ENCODE peak calls at places on chromosomes 4 and X, in six cellular contexts. L, K, X, A, B and Q are unnamed samples.

GRCh38 chrX:15977644-15978043 is 123.0 kb upstream of the AP1S2 start:
- DNase-seq in K (no peak), L (no peak), A (no peak), X (no peak), B (no peak), Q (no peak)

GRCh38 chr4:90148574-90149170 is 21.5 kb downstream of the CCSER1 start:
- DNase-seq in B (no peak), X (no peak), K (no peak), L (no peak), A (no peak), Q (no peak)

GRCh38 chr4:144645621-144646522 is at the start of gene HHIP:
- DNase-seq in L (peak), A (peak), K (no peak), B (no peak), X (peak), Q (peak)

GRCh38 chr4:173040200-173040599 is 128.4 kb upstream of the GALNT7 start:
- DNase-seq in L (no peak), X (no peak), K (peak), B (no peak), A (no peak), Q (no peak)

GRCh38 chrX:153342762-153343558 is 9.0 kb downstream of the ZNF275 start:
- DNase-seq in B (no peak), X (no peak), A (no peak), K (no peak), L (no peak), Q (no peak)

GRCh38 chrX:129572422-129572821 is 32.4 kb downstream of the OCRL start:
- DNase-seq in L (no peak), X (no peak), A (no peak), K (no peak), B (no peak), Q (no peak)

GRCh38 chr4:120132935-120133334 is 66.3 kb upstream of the MAD2L1 start:
- DNase-seq in A (no peak), X (no peak), B (no peak), K (no peak), L (no peak), Q (no peak)

GRCh38 chr4:145623831-145624230 is 4.6 kb downstream of the MMAA start:
- DNase-seq in L (no peak), X (no peak), A (no peak), K (no peak), B (peak), Q (no peak)

GRCh38 chr4:15809058-15809457 is 30.9 kb downstream of the CD38 start:
- DNase-seq in X (no peak), K (no peak), A (no peak), L (no peak), B (no peak), Q (no peak)

GRCh38 chrX:42119076-42119475 is 195.7 kb upstream of the CASK start:
- DNase-seq in K (no peak), A (no peak), X (no peak), L (no peak), B (no peak), Q (no peak)

GRCh38 chrX:47366051-47366722 is 4.2 kb upstream of the ZNF157 start:
- DNase-seq in X (peak), K (peak), B (no peak), L (peak), A (peak), Q (peak)

GRCh38 chr4:111208970-111209369 is 586.1 kb upstream of the PITX2 start:
- DNase-seq in B (no peak), L (no peak), X (no peak), A (no peak), K (no peak), Q (no peak)

GRCh38 chr4:100208964-100209363 is 18.7 kb upstream of the DDIT4L start:
- DNase-seq in K (no peak), A (no peak), B (no peak), L (no peak), X (no peak), Q (no peak)

GRCh38 chrX:281166-281999 is at the start of gene PLCXD1:
- DNase-seq in L (peak), A (peak), X (peak), K (no peak), B (no peak), Q (peak)

GRCh38 chr4:108272046-108272445 is 103.3 kb upstream of the LEF1 start:
- DNase-seq in L (no peak), K (no peak), B (no peak), X (no peak), A (no peak), Q (no peak)

GRCh38 chr4:2741626-2742025 is 14.5 kb downstream of the TNIP2 start:
- DNase-seq in K (no peak), A (no peak), L (no peak), B (peak), X (no peak), Q (no peak)

GRCh38 chrX:45524296-45524695 is 323.6 kb upstream of the DIPK2B start:
- DNase-seq in B (peak), X (no peak), A (no peak), L (no peak), K (no peak), Q (no peak)

GRCh38 chrX:16208601-16209000 is 41.3 kb downstream of the MAGEB17 start:
- DNase-seq in X (no peak), L (no peak), A (no peak), K (no peak), B (no peak), Q (no peak)

GRCh38 chrX:2698604-2699003 is 7.5 kb downstream of the CD99 start:
- DNase-seq in A (no peak), X (no peak), B (no peak), L (no peak), K (no peak), Q (no peak)

GRCh38 chrX:17613979-17614572 is 123.2 kb upstream of the SCML1 start:
- DNase-seq in A (peak), B (peak), K (no peak), L (no peak), X (no peak), Q (no peak)

GRCh38 chr4:130080872-130081451 is 985.0 kb downstream of the C4orf33 start:
- DNase-seq in B (no peak), L (no peak), X (no peak), A (no peak), K (no peak), Q (no peak)

GRCh38 chrX:57900961-57901360 is 9.3 kb downstream of the ZXDA start:
- DNase-seq in L (no peak), K (peak), A (no peak), X (no peak), B (peak), Q (no peak)

GRCh38 chr4:54433686-54434085 is 204.6 kb downstream of the PDGFRA start:
- DNase-seq in L (no peak), B (peak), A (no peak), K (no peak), X (no peak), Q (no peak)
- TF ChIP-seq CTCF in L (peak), B (peak), A (peak), K (peak), X (peak), Q (no peak)

DNA sequence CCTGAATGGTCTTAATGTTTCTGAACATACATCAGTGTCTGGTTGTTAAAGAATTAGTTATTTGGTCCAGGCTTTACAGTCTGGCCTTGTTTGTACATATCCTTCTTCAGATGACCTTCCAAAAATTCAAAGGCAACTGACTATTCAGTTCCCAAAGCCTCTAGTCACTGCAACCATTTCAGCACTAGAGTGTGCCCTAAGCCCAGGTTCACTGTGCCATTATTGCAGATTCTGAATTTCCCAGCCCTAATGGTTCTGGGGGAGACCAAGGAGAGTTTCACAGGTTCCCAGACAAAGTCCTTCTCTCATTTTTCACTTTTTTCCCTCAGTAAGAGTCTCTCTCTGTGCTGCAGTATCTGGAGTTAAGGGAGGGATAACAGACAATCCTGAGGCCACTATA is 235.8 kb downstream of the TRAM1L1 start:
- DNase-seq in L (no peak), B (no peak), K (no peak), X (no peak), A (no peak), Q (no peak)
- TF ChIP-seq CTCF in L (no peak), B (no peak), K (no peak), X (no peak), A (no peak), Q (no peak)

DNA sequence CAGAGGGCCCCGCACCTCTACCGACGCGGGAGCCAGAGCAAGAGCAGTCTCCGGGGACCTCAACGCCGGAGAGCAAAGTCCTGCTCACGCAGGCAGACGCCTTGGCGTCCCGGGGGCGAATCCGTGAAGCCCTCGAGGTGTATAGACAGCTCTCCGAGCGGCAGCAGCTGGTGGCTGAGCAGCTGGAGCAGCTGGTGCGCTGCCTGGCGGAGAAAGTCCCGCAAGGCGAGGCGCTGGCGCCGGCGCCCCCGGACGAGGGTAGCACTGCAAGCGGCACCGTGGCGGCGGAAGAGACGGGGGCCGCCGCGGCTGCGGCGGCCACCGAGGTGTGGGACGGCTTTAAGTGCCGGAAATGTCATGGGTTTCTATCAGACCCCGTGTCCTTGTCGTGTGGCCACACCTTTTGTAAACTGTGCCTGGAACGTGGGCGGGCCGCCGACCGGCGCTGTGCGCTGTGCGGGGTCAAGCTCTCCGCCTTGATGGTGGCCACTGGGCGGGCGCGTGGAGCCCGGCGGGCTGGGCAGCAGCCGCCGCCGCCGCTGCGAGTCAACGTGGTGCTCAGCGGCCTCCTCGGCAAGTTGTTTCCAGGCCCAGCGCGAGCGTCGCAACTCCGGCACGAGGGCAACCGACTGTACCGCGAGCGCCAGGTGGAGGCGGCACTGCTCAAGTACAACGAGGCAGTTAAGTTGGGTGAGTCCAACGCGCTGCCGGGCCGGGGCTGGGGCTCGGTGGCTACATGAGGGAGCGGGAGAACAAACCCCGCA is 672 bp downstream of the LONRF3 start:
- DNase-seq in L (peak), A (peak), X (peak), K (no peak), B (no peak), Q (no peak)
- TF ChIP-seq CTCF in L (no peak), A (no peak), X (no peak), K (no peak), B (no peak), Q (no peak)

GRCh38 chrX:132423323-132423722 is 65.5 kb downstream of the MBNL3 start:
- DNase-seq in A (no peak), X (no peak), K (no peak), B (no peak), L (no peak), Q (no peak)

GRCh38 chrX:132426695-132427281 is 62.0 kb downstream of the MBNL3 start:
- DNase-seq in L (no peak), K (no peak), B (peak), A (no peak), X (no peak), Q (no peak)

GRCh38 chrX:132425744-132426318 is 63.0 kb downstream of the MBNL3 start:
- DNase-seq in K (no peak), A (no peak), X (no peak), L (no peak), B (no peak), Q (no peak)
- TF ChIP-seq CTCF in K (no peak), A (no peak), X (no peak), L (no peak), B (no peak), Q (no peak)

GRCh38 chrX:72545990-72546389 is 26.7 kb downstream of the HDAC8 start:
- DNase-seq in K (no peak), L (no peak), A (no peak), X (no peak), B (no peak), Q (no peak)
- TF ChIP-seq CTCF in K (no peak), L (no peak), A (no peak), X (peak), B (no peak), Q (no peak)

DNA sequence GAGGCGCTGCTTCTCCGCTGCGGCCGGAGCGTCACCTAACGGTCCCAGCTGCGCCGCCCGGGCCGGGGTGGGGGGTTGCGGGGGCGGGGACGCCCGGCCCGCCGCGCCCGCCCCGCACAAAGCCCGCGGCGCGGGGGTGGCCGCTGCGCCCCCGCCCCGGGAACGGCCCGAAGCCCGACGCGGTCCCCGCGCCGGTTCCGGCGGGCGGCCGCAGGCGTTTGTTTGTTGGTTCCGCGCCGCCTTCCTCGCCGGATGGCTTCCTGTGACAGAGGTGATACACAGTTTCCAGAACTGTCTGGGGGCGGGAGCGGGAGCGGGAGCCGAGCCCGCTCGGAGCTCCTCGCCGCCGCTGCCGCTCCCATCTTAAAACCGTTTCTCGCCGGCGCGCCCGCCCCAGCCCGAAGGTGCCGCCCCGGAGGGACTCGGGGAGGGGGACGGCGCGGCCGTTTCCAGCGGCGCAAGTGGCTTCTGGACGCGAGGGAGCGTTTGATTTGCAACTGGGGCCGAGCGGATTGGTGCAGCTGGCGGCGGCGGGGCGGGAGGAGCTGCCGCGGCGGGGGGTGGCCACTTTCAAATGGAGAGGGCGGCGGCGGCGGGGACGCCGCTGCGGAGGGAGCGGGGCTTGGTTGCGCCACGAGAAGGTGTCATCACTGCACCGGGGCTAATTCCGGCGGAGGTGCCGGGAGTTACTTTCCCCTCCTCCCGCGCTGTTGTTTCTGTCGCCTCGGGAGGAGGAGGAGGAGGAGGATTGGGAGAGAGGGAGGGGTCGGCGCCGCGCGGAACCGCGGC is 2.3 kb downstream of the JADE1 start:
- DNase-seq in L (peak), K (peak), X (peak), B (peak), A (peak), Q (peak)
- TF ChIP-seq CTCF in L (peak), K (no peak), X (no peak), B (no peak), A (no peak), Q (no peak)

DNA sequence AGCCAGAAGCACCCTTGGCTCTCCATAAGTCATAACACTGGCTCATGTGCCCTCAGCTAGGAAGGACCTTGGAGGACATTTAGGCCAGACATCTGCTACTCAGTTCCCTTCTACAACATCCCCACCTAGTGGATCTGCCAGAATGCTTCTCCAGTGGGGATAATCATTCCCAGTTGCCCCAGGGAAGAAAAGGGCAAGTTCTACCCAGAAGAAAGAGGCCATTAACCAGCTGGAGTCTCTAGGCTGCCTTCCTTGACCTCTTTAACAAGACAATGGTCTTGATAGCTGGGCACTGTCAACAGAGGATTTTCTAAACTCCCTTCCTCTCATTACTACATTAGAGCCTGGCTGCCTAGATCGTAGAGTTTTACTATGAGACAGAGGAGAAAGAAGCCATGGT is 42.0 kb downstream of the LGI2 start:
- DNase-seq in B (peak), K (no peak), X (no peak), A (no peak), L (no peak), Q (no peak)
- TF ChIP-seq CTCF in B (peak), K (peak), X (peak), A (peak), L (peak), Q (no peak)

GRCh38 chr4:184011810-184012209 is 106.7 kb downstream of the STOX2 start:
- DNase-seq in A (no peak), L (no peak), B (no peak), X (no peak), K (no peak), Q (no peak)
- TF ChIP-seq CTCF in A (no peak), L (no peak), B (no peak), X (no peak), K (no peak), Q (no peak)

DNA sequence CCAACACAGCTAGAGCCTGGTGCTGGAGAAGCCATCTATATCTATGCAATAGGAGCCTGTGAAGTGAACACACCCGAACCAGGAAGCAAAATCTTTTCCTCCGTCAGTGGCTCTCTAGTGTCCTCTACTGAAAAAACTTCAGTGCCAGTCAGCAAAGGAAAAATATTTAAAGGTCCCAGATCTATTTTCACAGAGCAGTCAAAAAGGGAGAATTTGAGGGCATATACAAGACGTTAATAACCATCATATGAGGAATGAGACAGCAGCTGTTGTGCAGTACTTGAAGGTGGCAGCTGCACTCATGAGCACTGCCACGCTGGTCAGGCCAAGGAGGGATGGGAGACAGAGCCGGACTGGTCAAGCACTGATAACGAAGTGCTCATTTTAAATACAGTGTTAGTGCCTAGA is 14.4 kb downstream of the MCUB start:
- DNase-seq in L (no peak), B (no peak), A (no peak), K (no peak), X (no peak), Q (no peak)
- TF ChIP-seq CTCF in L (no peak), B (peak), A (no peak), K (peak), X (no peak), Q (no peak)

DNA sequence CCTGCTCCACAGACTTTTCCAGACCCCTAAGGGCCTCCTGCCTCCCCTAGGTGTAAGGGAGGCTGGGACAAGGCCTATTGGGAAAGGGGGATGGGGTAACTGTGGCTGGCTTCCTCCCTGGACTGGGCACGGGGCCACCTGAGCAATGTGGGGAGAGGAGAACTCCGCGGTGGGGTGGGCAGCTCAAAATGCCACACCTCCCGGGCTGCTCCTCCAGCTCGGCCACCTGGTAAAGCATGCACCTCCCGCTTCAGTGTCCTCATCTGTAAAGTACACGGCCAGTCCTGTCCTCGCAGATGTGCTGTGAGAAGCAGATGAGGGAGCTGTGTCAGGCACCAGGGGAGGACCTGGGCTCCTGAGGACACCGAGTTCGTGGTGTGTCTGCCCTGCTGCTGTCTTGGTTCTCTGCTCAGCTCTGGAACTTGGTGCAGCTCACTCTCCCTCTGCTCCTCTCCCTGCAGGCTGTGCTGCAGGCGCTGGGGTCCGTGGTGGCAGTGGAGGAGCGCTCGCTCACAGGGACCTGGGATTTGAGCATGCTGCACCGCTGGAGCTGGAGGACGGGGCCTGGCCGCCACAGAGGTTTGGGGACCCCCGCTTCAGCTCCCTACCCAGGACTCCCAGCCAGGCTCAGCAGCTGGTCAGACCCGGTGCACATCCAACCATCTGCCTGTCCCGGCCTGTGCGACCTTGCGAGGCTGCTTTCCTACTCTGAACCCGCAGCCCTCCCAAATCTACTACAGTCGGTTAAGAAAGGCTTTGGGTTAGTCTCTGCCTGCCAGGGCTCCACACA is 20.8 kb upstream of the MRFAP1 start:
- DNase-seq in X (peak), A (no peak), B (no peak), L (no peak), K (no peak), Q (no peak)
- TF ChIP-seq CTCF in X (no peak), A (no peak), B (no peak), L (no peak), K (no peak), Q (no peak)